ENCODE peak calls at places on chromosomes 11 and 22, in seven cellular contexts. One of them, this sample, is unnamed.

GRCh38 chr11:97754976-97755375 is 1265.8 kb upstream of the CNTN5 start:
- DNase-seq in GM12878: no peak
- DNase-seq in HCT116: no peak
- DNase-seq in K562: no peak
- DNase-seq in H1: no peak
- DNase-seq in HepG2: no peak
- DNase-seq in SK-N-SH: no peak
- DNase-seq in this sample: no peak

GRCh38 chr11:64152841-64153691 is 12.8 kb downstream of the MACROD1 start:
- DNase-seq in SK-N-SH: peak
- DNase-seq in K562: peak
- DNase-seq in GM12878: no peak
- DNase-seq in HepG2: peak
- DNase-seq in H1: no peak
- DNase-seq in HCT116: no peak
- DNase-seq in this sample: peak

GRCh38 chr11:85423331-85423730 is 203.8 kb downstream of the DLG2 start:
- DNase-seq in HepG2: no peak
- DNase-seq in SK-N-SH: no peak
- DNase-seq in HCT116: no peak
- DNase-seq in K562: no peak
- DNase-seq in GM12878: no peak
- DNase-seq in H1: no peak
- DNase-seq in this sample: no peak

GRCh38 chr11:75532200-75532972 is 6.6 kb upstream of the GDPD5 start:
- DNase-seq in GM12878: peak
- DNase-seq in HepG2: peak
- DNase-seq in H1: no peak
- DNase-seq in K562: peak
- DNase-seq in HCT116: peak
- DNase-seq in SK-N-SH: peak
- DNase-seq in this sample: peak

GRCh38 chr11:116831790-116832349 is 2.2 kb downstream of the APOC3 start:
- DNase-seq in H1: no peak
- DNase-seq in HCT116: no peak
- DNase-seq in SK-N-SH: no peak
- DNase-seq in GM12878: no peak
- DNase-seq in K562: no peak
- DNase-seq in HepG2: no peak
- DNase-seq in this sample: no peak

GRCh38 chr11:999009-999408 is 37.5 kb downstream of the MUC6 start:
- DNase-seq in HepG2: no peak
- DNase-seq in GM12878: no peak
- DNase-seq in K562: no peak
- DNase-seq in HCT116: no peak
- DNase-seq in H1: no peak
- DNase-seq in SK-N-SH: no peak
- DNase-seq in this sample: no peak

GRCh38 chr11:115980336-115980735 is 476.1 kb upstream of the CADM1 start:
- DNase-seq in HepG2: no peak
- DNase-seq in HCT116: no peak
- DNase-seq in GM12878: no peak
- DNase-seq in K562: no peak
- DNase-seq in SK-N-SH: no peak
- DNase-seq in H1: no peak
- DNase-seq in this sample: no peak

GRCh38 chr22:48869161-48869560 is 958.5 kb downstream of the BRD1 start:
- DNase-seq in H1: no peak
- DNase-seq in K562: no peak
- DNase-seq in GM12878: no peak
- DNase-seq in HepG2: no peak
- DNase-seq in HCT116: no peak
- DNase-seq in SK-N-SH: no peak
- DNase-seq in this sample: no peak

GRCh38 chr22:26325641-26326040 is 103.4 kb upstream of the ASPHD2 start:
- DNase-seq in SK-N-SH: no peak
- DNase-seq in K562: no peak
- DNase-seq in HepG2: no peak
- DNase-seq in GM12878: no peak
- DNase-seq in H1: no peak
- DNase-seq in HCT116: no peak
- DNase-seq in this sample: no peak

GRCh38 chr22:48711669-48712068 is 1116.0 kb downstream of the BRD1 start:
- DNase-seq in HepG2: no peak
- DNase-seq in H1: no peak
- DNase-seq in K562: no peak
- DNase-seq in GM12878: no peak
- DNase-seq in SK-N-SH: no peak
- DNase-seq in HCT116: no peak
- DNase-seq in this sample: no peak

GRCh38 chr22:27913162-27913741 is 5.8 kb downstream of the PITPNB start:
- DNase-seq in SK-N-SH: peak
- DNase-seq in HCT116: no peak
- DNase-seq in GM12878: no peak
- DNase-seq in K562: peak
- DNase-seq in HepG2: no peak
- DNase-seq in H1: no peak
- DNase-seq in this sample: no peak

GRCh38 chr11:58058276-58059010 is 27.7 kb downstream of the OR6Q1 start:
- DNase-seq in HCT116: no peak
- DNase-seq in K562: no peak
- DNase-seq in GM12878: no peak
- DNase-seq in SK-N-SH: no peak
- DNase-seq in HepG2: no peak
- DNase-seq in H1: no peak
- DNase-seq in this sample: peak

GRCh38 chr11:1336836-1337646 is 27.6 kb upstream of the TOLLIP start:
- DNase-seq in GM12878: no peak
- DNase-seq in SK-N-SH: peak
- DNase-seq in HepG2: no peak
- DNase-seq in H1: no peak
- DNase-seq in K562: no peak
- DNase-seq in HCT116: no peak
- DNase-seq in this sample: no peak

GRCh38 chr11:27619936-27620335 is 80.3 kb downstream of the BDNF start:
- DNase-seq in H1: no peak
- DNase-seq in HCT116: no peak
- DNase-seq in K562: no peak
- DNase-seq in HepG2: no peak
- DNase-seq in GM12878: no peak
- DNase-seq in SK-N-SH: no peak
- DNase-seq in this sample: no peak

DNA sequence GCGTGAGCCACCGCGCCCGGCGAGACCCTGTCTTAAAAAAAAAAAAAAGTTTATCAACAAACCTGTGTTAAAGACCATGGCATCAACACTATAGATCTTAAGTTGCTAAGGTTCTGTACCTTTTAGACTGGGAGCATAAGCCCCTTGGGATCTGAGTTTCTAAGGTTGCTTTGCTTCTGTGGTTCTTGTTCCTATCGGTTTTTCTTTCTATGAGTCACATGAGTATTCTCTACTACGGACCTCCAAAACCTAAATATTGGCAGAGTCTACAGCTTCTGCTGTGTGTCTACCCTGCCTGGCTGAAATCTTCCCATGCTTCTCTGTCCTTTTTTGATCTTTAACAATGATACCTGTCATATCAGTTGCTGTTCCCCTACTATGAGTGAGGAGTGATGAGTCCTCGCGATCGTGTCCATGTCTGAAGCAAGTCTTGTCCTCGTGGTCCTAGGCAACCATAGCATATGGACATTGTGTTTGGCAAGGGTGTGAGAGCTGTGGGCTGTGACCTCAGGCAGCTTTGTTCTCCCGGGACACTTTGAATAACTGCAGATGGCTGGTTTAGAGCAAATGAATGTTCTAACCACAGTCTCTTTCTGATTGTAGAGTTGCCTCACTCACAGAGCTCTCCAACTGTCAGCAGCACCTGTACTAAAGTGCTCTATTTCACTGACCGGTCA is 9.0 kb upstream of the DLAT start:
- DNase-seq in H1: no peak
- DNase-seq in HCT116: no peak
- DNase-seq in SK-N-SH: no peak
- DNase-seq in GM12878: no peak
- DNase-seq in K562: no peak
- DNase-seq in HepG2: no peak
- DNase-seq in this sample: no peak
- TF ChIP-seq JUND in H1: no peak
- TF ChIP-seq JUND in HCT116: no peak
- TF ChIP-seq JUND in SK-N-SH: no peak
- TF ChIP-seq JUND in GM12878: no peak
- TF ChIP-seq JUND in K562: no peak
- TF ChIP-seq JUND in HepG2: no peak
- TF ChIP-seq JUND in this sample: no peak

GRCh38 chr11:86812322-86812670 is 12.0 kb downstream of the PRSS23 start:
- DNase-seq in SK-N-SH: no peak
- DNase-seq in K562: no peak
- DNase-seq in GM12878: no peak
- DNase-seq in HCT116: no peak
- DNase-seq in HepG2: no peak
- DNase-seq in H1: no peak
- DNase-seq in this sample: no peak

GRCh38 chr11:86814775-86815174 is 14.4 kb downstream of the PRSS23 start:
- DNase-seq in H1: no peak
- DNase-seq in SK-N-SH: no peak
- DNase-seq in HepG2: no peak
- DNase-seq in K562: no peak
- DNase-seq in HCT116: no peak
- DNase-seq in GM12878: no peak
- DNase-seq in this sample: no peak

GRCh38 chr11:86809561-86809960 is 9.2 kb downstream of the PRSS23 start:
- DNase-seq in K562: no peak
- DNase-seq in HepG2: no peak
- DNase-seq in H1: no peak
- DNase-seq in HCT116: no peak
- DNase-seq in GM12878: no peak
- DNase-seq in SK-N-SH: no peak
- DNase-seq in this sample: no peak

GRCh38 chr11:86812981-86813380 is 12.6 kb downstream of the PRSS23 start:
- DNase-seq in K562: no peak
- DNase-seq in HCT116: no peak
- DNase-seq in H1: no peak
- DNase-seq in GM12878: no peak
- DNase-seq in SK-N-SH: no peak
- DNase-seq in HepG2: no peak
- DNase-seq in this sample: no peak

DNA sequence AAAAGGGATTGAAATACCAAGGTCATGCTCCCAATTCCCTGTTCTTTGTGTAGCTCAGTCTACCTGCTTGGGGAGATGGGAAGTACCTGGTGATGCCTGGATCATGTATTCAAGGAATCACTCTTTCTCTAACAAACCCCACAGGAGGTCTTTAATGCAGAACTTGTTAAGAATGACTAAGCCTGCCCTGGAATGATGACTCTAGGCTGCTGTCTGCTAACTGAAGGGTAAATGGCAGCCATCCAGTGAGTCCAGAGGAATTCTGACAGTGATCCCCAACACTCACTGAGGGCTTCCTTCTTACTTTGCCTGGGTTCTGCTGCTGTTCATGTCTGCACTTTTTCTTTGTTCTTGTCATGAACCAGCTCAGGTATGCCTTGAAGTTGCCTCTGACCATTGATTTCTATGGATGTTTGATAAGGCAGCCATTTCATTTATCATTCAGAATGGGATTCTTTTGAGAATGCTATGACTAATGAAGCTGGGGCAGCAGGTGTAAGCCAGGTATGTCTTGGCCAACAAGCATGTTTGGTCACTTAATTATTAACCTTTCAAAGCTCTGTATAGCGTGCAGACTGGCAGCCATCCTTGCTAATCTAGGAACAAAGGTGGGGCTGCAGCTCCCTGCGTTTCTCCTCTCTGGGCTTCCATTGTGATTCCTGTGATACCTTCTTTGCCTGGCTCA is 11.4 kb downstream of the PRSS23 start:
- DNase-seq in HCT116: peak
- DNase-seq in HepG2: no peak
- DNase-seq in H1: no peak
- DNase-seq in GM12878: no peak
- DNase-seq in K562: no peak
- DNase-seq in SK-N-SH: no peak
- DNase-seq in this sample: no peak
- TF ChIP-seq JUND in HCT116: peak
- TF ChIP-seq JUND in HepG2: no peak
- TF ChIP-seq JUND in H1: no peak
- TF ChIP-seq JUND in GM12878: no peak
- TF ChIP-seq JUND in K562: no peak
- TF ChIP-seq JUND in SK-N-SH: peak
- TF ChIP-seq JUND in this sample: no peak

GRCh38 chr22:41157083-41157482 is 48.0 kb upstream of the L3MBTL2 start:
- DNase-seq in H1: no peak
- DNase-seq in K562: no peak
- DNase-seq in SK-N-SH: no peak
- DNase-seq in HepG2: no peak
- DNase-seq in HCT116: no peak
- DNase-seq in GM12878: no peak
- DNase-seq in this sample: no peak

GRCh38 chr22:41147722-41148121 is 55.3 kb downstream of the EP300 start:
- DNase-seq in H1: no peak
- DNase-seq in HepG2: no peak
- DNase-seq in K562: no peak
- DNase-seq in SK-N-SH: no peak
- DNase-seq in GM12878: no peak
- DNase-seq in HCT116: no peak
- DNase-seq in this sample: no peak

DNA sequence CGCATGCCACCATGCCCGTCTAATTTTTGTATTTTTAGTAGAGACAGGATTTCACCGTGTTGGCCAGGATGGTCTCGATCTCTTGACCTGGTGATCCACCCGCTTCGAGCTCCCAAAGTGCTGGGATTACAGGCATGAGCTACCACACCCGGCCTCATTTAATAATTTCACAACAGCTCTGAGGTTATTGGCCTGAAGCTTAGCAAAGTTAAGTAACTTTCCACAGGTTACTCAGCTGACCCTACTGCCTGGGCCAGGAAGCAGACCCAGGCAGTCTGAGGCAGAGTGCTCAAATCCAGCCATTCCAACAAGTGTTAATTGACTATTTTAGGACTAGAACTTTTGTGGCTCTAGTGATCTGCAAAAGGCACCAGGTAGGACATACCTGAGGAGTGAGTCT is 52.2 kb upstream of the L3MBTL2 start:
- DNase-seq in H1: no peak
- DNase-seq in K562: no peak
- DNase-seq in HCT116: no peak
- DNase-seq in GM12878: no peak
- DNase-seq in HepG2: no peak
- DNase-seq in SK-N-SH: no peak
- DNase-seq in this sample: no peak
- TF ChIP-seq JUND in H1: no peak
- TF ChIP-seq JUND in K562: no peak
- TF ChIP-seq JUND in HCT116: no peak
- TF ChIP-seq JUND in GM12878: no peak
- TF ChIP-seq JUND in HepG2: no peak
- TF ChIP-seq JUND in SK-N-SH: no peak
- TF ChIP-seq JUND in this sample: no peak

DNA sequence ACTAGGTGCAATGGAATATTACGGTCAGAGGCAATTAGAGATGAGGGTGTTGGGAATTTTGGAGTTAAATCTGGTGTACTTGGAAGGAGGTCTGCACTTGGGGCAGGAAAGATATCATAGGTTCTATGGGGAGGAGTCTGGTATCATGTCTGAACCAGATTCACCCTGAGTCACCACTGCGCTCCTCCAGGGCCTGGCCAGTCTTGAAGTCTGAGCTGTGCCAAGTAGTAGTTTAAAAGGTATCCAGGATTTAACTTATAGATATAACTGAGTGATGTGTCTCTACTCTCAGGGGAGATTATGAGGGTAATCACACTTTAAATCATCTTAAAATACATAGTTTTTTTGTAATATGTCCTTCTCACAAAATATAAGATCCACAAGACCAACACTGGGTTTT is 6.6 kb downstream of the CNGA4 start:
- DNase-seq in SK-N-SH: no peak
- DNase-seq in GM12878: no peak
- DNase-seq in K562: no peak
- DNase-seq in HCT116: no peak
- DNase-seq in HepG2: no peak
- DNase-seq in H1: no peak
- DNase-seq in this sample: no peak
- TF ChIP-seq JUND in SK-N-SH: no peak
- TF ChIP-seq JUND in GM12878: no peak
- TF ChIP-seq JUND in K562: no peak
- TF ChIP-seq JUND in HCT116: no peak
- TF ChIP-seq JUND in HepG2: no peak
- TF ChIP-seq JUND in H1: no peak
- TF ChIP-seq JUND in this sample: no peak

This sample was measured in T47D.